ENCODE peak calls at places on chromosomes 5 and 9, in seven cellular contexts. B is psoas muscle, D is brain microvascular endothelial cell, E is IMR-90, M is AG10803, V is heart left ventricle, F is suprapubic skin. S is an unnamed sample.

GRCh38 chr9:106717686-106718085 is 145.3 kb upstream of the ZNF462 start:
- DNase-seq in M (peak), F (no peak), E (peak), D (peak), V (no peak), B (no peak), S (peak)

GRCh38 chr5:98911221-98912040 is 17.4 kb downstream of the CHD1 start:
- DNase-seq in V (no peak), E (no peak), M (no peak), F (no peak), D (peak), B (no peak), S (no peak)

GRCh38 chr9:136151848-136152542 is 33.3 kb upstream of the TMEM250 start:
- DNase-seq in F (no peak), B (no peak), D (no peak), E (no peak), V (peak), M (no peak), S (no peak)

GRCh38 chr5:91170266-91170665 is 212.9 kb downstream of the ARRDC3 start:
- DNase-seq in M (peak), D (no peak), E (peak), V (no peak), B (no peak), F (no peak), S (peak)

GRCh38 chr9:36925033-36925432 is 109.0 kb downstream of the PAX5 start:
- DNase-seq in E (no peak), F (no peak), B (no peak), D (no peak), V (no peak), M (no peak), S (no peak)

GRCh38 chr5:97528941-97529340 is 345.9 kb upstream of the RIOK2 start:
- DNase-seq in D (peak), V (peak), F (no peak), M (peak), E (peak), B (no peak), S (peak)

GRCh38 chr9:70398145-70398556 is 16.3 kb downstream of the KLF9 start:
- DNase-seq in V (no peak), E (no peak), F (no peak), D (no peak), B (no peak), M (no peak), S (no peak)

GRCh38 chr5:105754056-105754455 is 1916.7 kb downstream of the EFNA5 start:
- DNase-seq in F (no peak), E (peak), B (no peak), M (no peak), V (no peak), D (no peak), S (no peak)

GRCh38 chr5:50814541-50814940 is 148.1 kb downstream of the PARP8 start:
- DNase-seq in B (no peak), E (no peak), D (no peak), F (no peak), V (no peak), M (no peak), S (no peak)

GRCh38 chr9:91192379-91192775 is 169.3 kb downstream of the AUH start:
- DNase-seq in B (peak), D (no peak), M (no peak), E (peak), V (no peak), F (no peak), S (peak)

GRCh38 chr5:168793844-168794837 is 215.0 kb upstream of the PANK3 start:
- DNase-seq in D (peak), V (no peak), E (peak), F (no peak), M (peak), B (no peak), S (peak)

GRCh38 chr5:129477544-129477943 is 17.4 kb downstream of the ADAMTS19 start:
- DNase-seq in B (no peak), D (no peak), F (no peak), V (no peak), M (no peak), E (no peak), S (no peak)

GRCh38 chr9:128098936-128099931 is 28.3 kb downstream of the PTGES2 start:
- DNase-seq in M (peak), B (peak), V (peak), F (no peak), E (no peak), D (no peak), S (peak)

GRCh38 chr5:65394078-65394477 is 87.6 kb downstream of the ADAMTS6 start:
- DNase-seq in D (peak), V (peak), B (peak), F (no peak), E (peak), M (peak), S (peak)

GRCh38 chr5:132821791-132822190 is 8.7 kb downstream of the SHROOM1 start:
- DNase-seq in M (peak), D (no peak), E (peak), V (no peak), B (no peak), F (peak), S (peak)

GRCh38 chr9:104950838-104951237 is 22.9 kb upstream of the ABCA1 start:
- DNase-seq in E (peak), B (no peak), M (no peak), D (no peak), V (no peak), F (no peak), S (no peak)

GRCh38 chr9:124766815-124767554 is 4.1 kb downstream of the NR6A1 start:
- DNase-seq in B (no peak), F (no peak), E (no peak), M (no peak), V (no peak), D (no peak), S (no peak)
- TF ChIP-seq CTCF in B (no peak), F (no peak), E (no peak), M (peak), V (no peak), D (peak), S (peak)

DNA sequence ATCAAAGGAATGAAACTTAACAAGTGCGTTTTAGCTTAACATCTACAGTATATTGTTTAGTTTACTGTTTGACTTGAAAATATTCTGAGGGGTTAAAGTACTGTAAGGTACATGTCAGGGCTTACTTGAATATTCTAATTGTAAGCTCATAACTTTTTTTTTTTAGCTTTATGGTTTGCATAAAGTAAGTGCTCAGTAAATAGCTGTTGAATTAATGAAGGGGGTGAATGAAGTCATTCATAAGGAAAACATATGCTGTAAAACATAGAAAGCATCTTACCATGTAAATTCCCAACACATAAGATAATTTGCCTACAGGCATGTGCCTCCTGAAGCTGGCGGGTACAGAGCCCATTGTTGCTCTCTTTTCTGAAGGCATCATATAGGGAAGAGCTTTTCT is 3.0 kb downstream of the PIP5K1B start:
- DNase-seq in M (no peak), D (no peak), V (no peak), E (no peak), F (no peak), B (no peak), S (no peak)
- H3K4me3 ChIP-seq in M (no peak), D (no peak), V (no peak), E (no peak), F (no peak), B (no peak), S (no peak)

DNA sequence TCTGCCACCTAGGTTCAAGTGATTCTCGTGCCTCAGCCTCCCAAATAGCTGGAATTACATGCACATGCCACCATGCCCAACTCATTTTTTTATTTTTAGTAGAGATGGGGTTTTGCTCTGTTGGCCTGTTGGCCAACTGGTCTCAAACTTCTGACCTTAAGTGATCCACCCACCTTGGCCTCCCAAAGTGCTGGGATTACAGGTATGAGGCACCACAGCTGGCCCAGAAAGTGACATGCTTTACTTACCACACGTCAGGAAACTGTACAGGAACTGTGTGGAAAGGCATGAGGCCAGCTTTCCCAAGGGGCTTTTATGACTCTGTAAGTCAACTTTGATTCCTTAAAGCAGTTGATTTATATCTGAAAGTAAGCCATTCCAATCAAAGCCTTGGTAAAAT is 25.0 kb downstream of the DNAJB5 start:
- DNase-seq in D (no peak), V (no peak), E (no peak), M (no peak), F (no peak), B (no peak), S (no peak)
- TF ChIP-seq CTCF in D (no peak), V (no peak), E (no peak), M (no peak), F (no peak), B (no peak), S (no peak)

GRCh38 chr9:92424340-92424739 is at the start of gene OMD:
- DNase-seq in F (no peak), B (no peak), V (no peak), M (peak), E (no peak), D (no peak), S (no peak)
- H3K4me3 ChIP-seq in F (peak), B (peak), V (peak), M (peak), E (no peak), D (no peak), S (no peak)

S was measured in fibroblast of villous mesenchyme.